ENCODE peak calls at places on chromosomes 3 and 15, in four cellular contexts. One of them, this sample, is unnamed.
A peak's percentile ranks its signal among the peaks of the same experiment; 100 is the strongest.

GRCh38 chr15:77107531-77108355 is 36.8 kb upstream of the TSPAN3 start:
- DNase-seq in Daoy: peak; percentile 22
- DNase-seq in NCI-H1694: peak; percentile 49
- DNase-seq in DMS 273 treated with DMSO at 0.1 percent for 48 hours: no peak
- DNase-seq in this sample: peak; percentile 7

GRCh38 chr15:78047631-78048409 is 29.7 kb downstream of the TBC1D2B start:
- DNase-seq in DMS 273 treated with DMSO at 0.1 percent for 48 hours: no peak
- DNase-seq in Daoy: no peak
- DNase-seq in NCI-H1694: no peak
- DNase-seq in this sample: no peak

GRCh38 chr15:68666120-68666811 is 87.5 kb downstream of the CORO2B start:
- DNase-seq in Daoy: no peak
- DNase-seq in DMS 273 treated with DMSO at 0.1 percent for 48 hours: peak; percentile 63
- DNase-seq in NCI-H1694: no peak
- DNase-seq in this sample: no peak

GRCh38 chr15:41661078-41661528 is 898 bp downstream of the MGA start:
- DNase-seq in Daoy: no peak
- DNase-seq in DMS 273 treated with DMSO at 0.1 percent for 48 hours: no peak
- DNase-seq in NCI-H1694: peak; percentile 7
- DNase-seq in this sample: no peak

GRCh38 chr15:49927462-49927861 is 191.6 kb downstream of the ATP8B4 start:
- DNase-seq in Daoy: no peak
- DNase-seq in DMS 273 treated with DMSO at 0.1 percent for 48 hours: no peak
- DNase-seq in NCI-H1694: no peak
- DNase-seq in this sample: no peak

GRCh38 chr15:70259640-70260066 is 161.9 kb upstream of the TLE3 start:
- DNase-seq in Daoy: no peak
- DNase-seq in NCI-H1694: no peak
- DNase-seq in DMS 273 treated with DMSO at 0.1 percent for 48 hours: no peak
- DNase-seq in this sample: no peak

GRCh38 chr3:184419171-184419570 is 39.3 kb downstream of the CHRD start:
- DNase-seq in DMS 273 treated with DMSO at 0.1 percent for 48 hours: no peak
- DNase-seq in Daoy: no peak
- DNase-seq in NCI-H1694: no peak
- DNase-seq in this sample: no peak

GRCh38 chr15:52023169-52023922 is 4.3 kb downstream of the MAPK6 start:
- DNase-seq in Daoy: no peak
- DNase-seq in DMS 273 treated with DMSO at 0.1 percent for 48 hours: no peak
- DNase-seq in NCI-H1694: no peak
- DNase-seq in this sample: no peak

GRCh38 chr3:18559323-18559972 is 134.3 kb upstream of the SATB1 start:
- DNase-seq in NCI-H1694: peak; percentile 0
- DNase-seq in DMS 273 treated with DMSO at 0.1 percent for 48 hours: no peak
- DNase-seq in Daoy: no peak
- DNase-seq in this sample: peak; percentile 52

GRCh38 chr3:109944836-109945235 is 607.5 kb upstream of the DPPA4 start:
- DNase-seq in Daoy: no peak
- DNase-seq in DMS 273 treated with DMSO at 0.1 percent for 48 hours: no peak
- DNase-seq in NCI-H1694: no peak
- DNase-seq in this sample: no peak

GRCh38 chr15:45855907-45856579 is 221.2 kb downstream of the SQOR start:
- DNase-seq in Daoy: no peak
- DNase-seq in NCI-H1694: no peak
- DNase-seq in DMS 273 treated with DMSO at 0.1 percent for 48 hours: no peak
- DNase-seq in this sample: no peak

GRCh38 chr3:12759097-12759679 is at the start of gene TMEM40:
- DNase-seq in Daoy: peak; percentile 36
- DNase-seq in DMS 273 treated with DMSO at 0.1 percent for 48 hours: no peak
- DNase-seq in NCI-H1694: no peak
- DNase-seq in this sample: no peak

GRCh38 chr3:126908752-126909275 is 74.1 kb upstream of the PLXNA1 start:
- DNase-seq in DMS 273 treated with DMSO at 0.1 percent for 48 hours: no peak
- DNase-seq in NCI-H1694: no peak
- DNase-seq in Daoy: peak; percentile 42
- DNase-seq in this sample: no peak

GRCh38 chr15:91975241-91975978 is 121.9 kb downstream of the SLCO3A1 start:
- DNase-seq in Daoy: no peak
- DNase-seq in DMS 273 treated with DMSO at 0.1 percent for 48 hours: no peak
- DNase-seq in NCI-H1694: no peak
- DNase-seq in this sample: no peak

GRCh38 chr15:76179023-76179422 is 119.2 kb downstream of the TMEM266 start:
- DNase-seq in NCI-H1694: no peak
- DNase-seq in Daoy: no peak
- DNase-seq in DMS 273 treated with DMSO at 0.1 percent for 48 hours: no peak
- DNase-seq in this sample: no peak

GRCh38 chr3:43732747-43733425 is 42.1 kb downstream of the ABHD5 start:
- DNase-seq in NCI-H1694: no peak
- DNase-seq in DMS 273 treated with DMSO at 0.1 percent for 48 hours: no peak
- DNase-seq in Daoy: no peak
- DNase-seq in this sample: no peak

GRCh38 chr3:101070260-101071121 is 77.3 kb upstream of the ABI3BP start:
- DNase-seq in NCI-H1694: peak; percentile 21
- DNase-seq in DMS 273 treated with DMSO at 0.1 percent for 48 hours: no peak
- DNase-seq in Daoy: peak; percentile 51
- DNase-seq in this sample: peak; percentile 34

GRCh38 chr3:170204023-170204472 is 18.2 kb upstream of the PRKCI start:
- DNase-seq in NCI-H1694: no peak
- DNase-seq in DMS 273 treated with DMSO at 0.1 percent for 48 hours: no peak
- DNase-seq in Daoy: peak; percentile 9
- DNase-seq in this sample: no peak

GRCh38 chr3:38264307-38264706 is 1.3 kb upstream of the SLC22A13 start:
- DNase-seq in DMS 273 treated with DMSO at 0.1 percent for 48 hours: no peak
- DNase-seq in Daoy: no peak
- DNase-seq in NCI-H1694: no peak
- DNase-seq in this sample: no peak

GRCh38 chr3:197354195-197355059 is 56.0 kb upstream of the DLG1 start:
- DNase-seq in NCI-H1694: no peak
- DNase-seq in Daoy: no peak
- DNase-seq in DMS 273 treated with DMSO at 0.1 percent for 48 hours: no peak
- DNase-seq in this sample: no peak

GRCh38 chr15:48437178-48437577 is 105.9 kb downstream of the DUT start:
- DNase-seq in NCI-H1694: no peak
- DNase-seq in Daoy: no peak
- DNase-seq in DMS 273 treated with DMSO at 0.1 percent for 48 hours: no peak
- DNase-seq in this sample: no peak

GRCh38 chr3:10992017-10992945 is at the start of gene SLC6A1:
- DNase-seq in Daoy: peak; percentile 30
- DNase-seq in NCI-H1694: no peak
- DNase-seq in DMS 273 treated with DMSO at 0.1 percent for 48 hours: no peak
- DNase-seq in this sample: no peak

GRCh38 chr3:149473991-149474819 is at the start of gene TM4SF4:
- DNase-seq in Daoy: no peak
- DNase-seq in NCI-H1694: no peak
- DNase-seq in DMS 273 treated with DMSO at 0.1 percent for 48 hours: no peak
- DNase-seq in this sample: no peak

GRCh38 chr3:111936191-111936841 is 42.5 kb upstream of the ABHD10 start:
- DNase-seq in Daoy: peak; percentile 67
- DNase-seq in NCI-H1694: no peak
- DNase-seq in DMS 273 treated with DMSO at 0.1 percent for 48 hours: no peak
- DNase-seq in this sample: no peak

GRCh38 chr3:160808838-160809237 is 52.8 kb downstream of the PPM1L start:
- DNase-seq in DMS 273 treated with DMSO at 0.1 percent for 48 hours: no peak
- DNase-seq in Daoy: no peak
- DNase-seq in NCI-H1694: no peak
- DNase-seq in this sample: no peak

GRCh38 chr3:42061711-42062408 is 29.3 kb upstream of the TRAK1 start:
- DNase-seq in Daoy: peak; percentile 90
- DNase-seq in DMS 273 treated with DMSO at 0.1 percent for 48 hours: peak; percentile 54
- DNase-seq in NCI-H1694: peak; percentile 30
- DNase-seq in this sample: no peak

GRCh38 chr3:3629911-3630310 is 169.3 kb upstream of the LRRN1 start:
- DNase-seq in DMS 273 treated with DMSO at 0.1 percent for 48 hours: no peak
- DNase-seq in NCI-H1694: no peak
- DNase-seq in Daoy: no peak
- DNase-seq in this sample: no peak

GRCh38 chr3:42702066-42702951 is at the start of gene HHATL:
- DNase-seq in NCI-H1694: no peak
- DNase-seq in DMS 273 treated with DMSO at 0.1 percent for 48 hours: no peak
- DNase-seq in Daoy: no peak
- DNase-seq in this sample: no peak

GRCh38 chr15:62498711-62499110 is 333.6 kb upstream of the C2CD4B start:
- DNase-seq in Daoy: no peak
- DNase-seq in DMS 273 treated with DMSO at 0.1 percent for 48 hours: no peak
- DNase-seq in NCI-H1694: no peak
- DNase-seq in this sample: no peak

GRCh38 chr3:105618561-105618960 is 250.3 kb downstream of the CBLB start:
- DNase-seq in DMS 273 treated with DMSO at 0.1 percent for 48 hours: no peak
- DNase-seq in NCI-H1694: no peak
- DNase-seq in Daoy: no peak
- DNase-seq in this sample: no peak

GRCh38 chr15:88881781-88882180 is 13.6 kb downstream of the HAPLN3 start:
- DNase-seq in NCI-H1694: no peak
- DNase-seq in Daoy: no peak
- DNase-seq in DMS 273 treated with DMSO at 0.1 percent for 48 hours: no peak
- DNase-seq in this sample: no peak

GRCh38 chr3:66603161-66603611 is 102.4 kb upstream of the LRIG1 start:
- DNase-seq in DMS 273 treated with DMSO at 0.1 percent for 48 hours: no peak
- DNase-seq in Daoy: peak; percentile 2
- DNase-seq in NCI-H1694: no peak
- DNase-seq in this sample: no peak

GRCh38 chr15:25508369-25509002 is 69.7 kb upstream of the UBE3A start:
- DNase-seq in DMS 273 treated with DMSO at 0.1 percent for 48 hours: peak; percentile 1
- DNase-seq in Daoy: peak; percentile 43
- DNase-seq in NCI-H1694: no peak
- DNase-seq in this sample: no peak

GRCh38 chr15:49741721-49742120 is 120.9 kb downstream of the DTWD1 start:
- DNase-seq in DMS 273 treated with DMSO at 0.1 percent for 48 hours: no peak
- DNase-seq in Daoy: no peak
- DNase-seq in NCI-H1694: peak; percentile 32
- DNase-seq in this sample: no peak